ENCODE peak calls at places on chromosomes 5 and 9, in four cellular contexts. S, C, T and P are unnamed samples. For H3K4me1, the result is how much of the 10 kb centered on the place peaks cover.

GRCh38 chr5:101364469-101364868 is 461.4 kb upstream of the ST8SIA4 start:
- DNase-seq in S (no peak), C (no peak), T (no peak), P (no peak)

GRCh38 chr9:117247271-117247670 is 167.6 kb downstream of the ASTN2 start:
- DNase-seq in S (peak), C (no peak), T (no peak), P (no peak)

GRCh38 chr9:107639426-107639825 is 149.9 kb upstream of the KLF4 start:
- DNase-seq in S (no peak), C (no peak), T (no peak), P (no peak)

GRCh38 chr9:129954868-129955550 is 88.0 kb downstream of the FNBP1 start:
- DNase-seq in S (peak), C (no peak), T (peak), P (no peak)

GRCh38 chr9:6895754-6896153 is 138.0 kb downstream of the KDM4C start:
- DNase-seq in S (no peak), C (no peak), T (no peak), P (no peak)

GRCh38 chr5:7991125-7991821 is 122.3 kb downstream of the MTRR start:
- DNase-seq in S (no peak), C (no peak), T (no peak), P (no peak)

GRCh38 chr5:148799737-148800527 is 26.5 kb upstream of the ADRB2 start:
- DNase-seq in S (no peak), C (no peak), T (no peak), P (no peak)

GRCh38 chr9:87672586-87672985 is 53.3 kb upstream of the CTSL start:
- DNase-seq in S (no peak), C (no peak), T (no peak), P (no peak)

GRCh38 chr5:145946112-145946861 is 9.9 kb downstream of the SH3RF2 start:
- DNase-seq in S (no peak), C (no peak), T (no peak), P (no peak)

GRCh38 chr5:142798099-142798768 is 28.1 kb downstream of the ARHGAP26 start:
- DNase-seq in S (no peak), C (peak), T (peak), P (no peak)

GRCh38 chr5:84378420-84378819 is 6.3 kb downstream of the EDIL3 start:
- DNase-seq in S (no peak), C (no peak), T (no peak), P (no peak)

GRCh38 chr9:119365291-119366027 is 3.8 kb downstream of the BRINP1 start:
- DNase-seq in S (peak), C (no peak), T (no peak), P (no peak)

GRCh38 chr5:40383719-40384651 is 295.7 kb upstream of the PTGER4 start:
- DNase-seq in S (no peak), C (no peak), T (no peak), P (no peak)

GRCh38 chr5:32460702-32461101 is 16.2 kb upstream of the ZFR start:
- DNase-seq in S (no peak), C (no peak), T (no peak), P (no peak)

GRCh38 chr5:68232272-68232671 is 16.7 kb downstream of the PIK3R1 start:
- DNase-seq in S (no peak), C (no peak), T (no peak), P (no peak)

GRCh38 chr9:33661186-33661585 is 134.2 kb upstream of the PRSS3 start:
- DNase-seq in S (no peak), C (no peak), T (no peak), P (no peak)

GRCh38 chr9:135087489-135087791 is at the start of gene OLFM1:
- DNase-seq in S (no peak), C (peak), T (peak), P (peak)

GRCh38 chr5:10250804-10251276 is 760 bp downstream of the CCT5 start:
- DNase-seq in S (peak), C (no peak), T (no peak), P (no peak)

GRCh38 chr5:132679166-132679565 is 5.4 kb downstream of the IL4 start:
- DNase-seq in S (no peak), C (no peak), T (no peak), P (no peak)

GRCh38 chr9:90343360-90343759 is 299.3 kb downstream of the DIRAS2 start:
- DNase-seq in S (no peak), C (no peak), T (no peak), P (no peak)

GRCh38 chr5:150487199-150488061 is 20.5 kb upstream of the NDST1 start:
- DNase-seq in S (peak), C (no peak), T (peak), P (no peak)

GRCh38 chr5:175680020-175680419 is 22.1 kb downstream of the HRH2 start:
- DNase-seq in S (no peak), C (peak), T (no peak), P (no peak)

GRCh38 chr9:130847306-130848217 is 12.5 kb downstream of the ABL1 start:
- DNase-seq in S (no peak), C (peak), T (peak), P (no peak)

GRCh38 chr9:35658144-35658893 is at the start of gene CCDC107:
- DNase-seq in S (peak), C (peak), T (peak), P (peak)

GRCh38 chr9:110252509-110253139 is 3.7 kb downstream of the TXN start:
- DNase-seq in S (no peak), C (no peak), T (no peak), P (no peak)

GRCh38 chr5:172452398-172453205 is 1.7 kb downstream of the SH3PXD2B start:
- DNase-seq in S (no peak), C (peak), T (peak), P (no peak)

GRCh38 chr9:95574176-95574575 is 57.4 kb upstream of the PTCH1 start:
- DNase-seq in S (peak), C (no peak), T (no peak), P (no peak)

GRCh38 chr5:54757541-54757940 is 227.9 kb downstream of the ESM1 start:
- DNase-seq in S (no peak), C (no peak), T (no peak), P (no peak)

GRCh38 chr9:127921592-127922120 is 4.8 kb upstream of the ST6GALNAC4 start:
- DNase-seq in S (peak), C (peak), T (peak), P (peak)

GRCh38 chr9:71001780-71002386 is 119.5 kb downstream of the TRPM3 start:
- DNase-seq in S (peak), C (no peak), T (peak), P (no peak)

GRCh38 chr5:85590764-85591163 is 1027.0 kb upstream of the COX7C start:
- DNase-seq in S (no peak), C (no peak), T (no peak), P (no peak)

GRCh38 chr9:73565026-73565425 is 413.4 kb downstream of the ANXA1 start:
- DNase-seq in S (no peak), C (no peak), T (no peak), P (no peak)

GRCh38 chr5:63055421-63055820 is 476.8 kb downstream of the LRRC70 start:
- DNase-seq in S (no peak), C (no peak), T (no peak), P (no peak)

GRCh38 chr9:128405077-128405779 is 15.4 kb upstream of the CERCAM start:
- DNase-seq in S (no peak), C (no peak), T (no peak), P (no peak)

GRCh38 chr5:84213861-84214260 is 170.8 kb downstream of the EDIL3 start:
- DNase-seq in S (no peak), C (no peak), T (no peak), P (no peak)

GRCh38 chr9:117046666-117047327 is 359.7 kb downstream of the TRIM32 start:
- DNase-seq in S (no peak), C (no peak), T (no peak), P (no peak)

GRCh38 chr5:179623906-179624741 is 653 bp upstream of the HNRNPH1 start:
- DNase-seq in S (peak), C (peak), T (peak), P (no peak)

GRCh38 chr5:119273391-119273839 is 82.4 kb upstream of the TNFAIP8 start:
- DNase-seq in S (peak), C (no peak), T (peak), P (peak)

GRCh38 chr5:178732281-178732680 is 1.8 kb upstream of the ZNF354A start:
- DNase-seq in S (no peak), C (no peak), T (no peak), P (no peak)

DNA sequence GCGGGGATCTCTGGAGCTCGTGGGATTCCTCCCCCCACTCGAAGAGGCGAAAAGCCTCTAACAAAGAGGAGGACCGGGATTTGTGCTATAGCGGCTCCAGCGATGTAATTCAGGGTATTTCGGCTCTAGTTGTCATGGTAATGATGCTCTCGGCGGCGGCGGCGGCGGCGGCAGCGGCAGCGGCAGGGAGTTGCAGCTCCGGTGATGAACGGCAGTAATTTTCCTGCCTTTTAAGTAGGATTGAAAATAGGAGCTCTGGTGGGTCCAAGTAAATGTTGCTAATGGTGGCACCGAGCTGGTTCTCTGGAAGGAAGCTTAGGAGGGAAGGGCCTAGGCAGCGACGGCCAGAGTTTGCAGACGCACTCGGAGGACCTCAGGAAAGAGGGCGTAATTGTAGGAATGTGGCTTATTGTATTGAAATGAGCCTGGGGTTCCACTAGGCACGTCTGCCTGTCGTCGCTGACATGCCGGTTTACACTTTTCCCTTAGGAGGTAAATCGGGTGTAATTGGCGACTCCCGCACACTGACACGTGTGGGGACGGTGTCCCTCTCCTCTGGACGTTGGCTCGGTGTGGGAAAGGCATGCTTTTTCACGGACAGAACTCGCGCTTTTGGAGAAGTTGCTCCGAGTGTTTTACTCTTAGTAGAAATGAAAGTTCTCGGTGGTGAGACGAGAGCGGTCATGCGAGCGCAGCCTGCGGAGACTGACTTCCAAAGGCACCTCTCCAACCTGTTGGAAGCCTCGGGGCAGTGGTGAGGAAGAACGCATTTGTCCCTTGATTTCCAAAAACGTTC is 1.1 kb downstream of the NR4A3 start:
- DNase-seq in S (peak), C (peak), T (peak), P (peak)
- H3K4me1 ChIP-seq in S (under half), C (under half), T (half or more), P (under half)

GRCh38 chr9:126515873-126516505 is 97.7 kb upstream of the LMX1B start:
- DNase-seq in S (no peak), C (peak), T (no peak), P (no peak)

GRCh38 chr9:126517751-126518261 is 95.9 kb upstream of the LMX1B start:
- DNase-seq in S (no peak), C (no peak), T (no peak), P (no peak)

GRCh38 chr9:126518763-126519162 is 95.0 kb upstream of the LMX1B start:
- DNase-seq in S (no peak), C (no peak), T (no peak), P (no peak)

GRCh38 chr9:126516561-126516935 is 97.2 kb upstream of the LMX1B start:
- DNase-seq in S (no peak), C (no peak), T (no peak), P (no peak)

GRCh38 chr9:126516936-126517750 is 96.6 kb upstream of the LMX1B start:
- DNase-seq in S (peak), C (no peak), T (peak), P (peak)
- H3K4me3 ChIP-seq in S (peak), C (peak), T (peak), P (peak)

GRCh38 chr9:126914458-126915280 is at the start of gene RALGPS1:
- DNase-seq in S (peak), C (peak), T (peak), P (peak)

GRCh38 chr9:126919193-126919592 is 4.6 kb downstream of the RALGPS1 start:
- DNase-seq in S (no peak), C (no peak), T (no peak), P (no peak)

GRCh38 chr9:126915846-126916543 is 1.4 kb downstream of the RALGPS1 start:
- DNase-seq in S (no peak), C (no peak), T (no peak), P (no peak)

GRCh38 chr9:126915281-126915816 is 767 bp downstream of the RALGPS1 start:
- DNase-seq in S (peak), C (peak), T (peak), P (peak)

DNA sequence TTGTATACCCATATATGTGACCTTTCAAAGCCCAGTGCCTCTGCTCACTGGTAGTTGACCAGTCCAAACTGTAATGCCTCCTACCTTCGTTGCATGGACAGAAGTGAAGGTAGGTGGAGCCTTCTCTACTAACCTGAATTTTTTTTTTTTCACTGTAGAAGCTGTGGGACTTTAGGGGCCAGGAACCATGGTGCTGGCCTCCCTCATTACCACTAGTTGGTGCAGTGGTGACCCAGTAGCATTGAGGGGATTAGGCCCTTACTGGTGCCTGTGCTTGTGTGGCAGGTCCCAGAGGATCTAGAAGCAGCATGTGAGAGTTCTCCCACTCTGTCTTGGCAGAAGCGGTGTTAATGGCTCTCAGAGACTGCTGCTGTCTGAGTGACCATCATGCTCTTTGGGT is 2.3 kb downstream of the RALGPS1 start:
- DNase-seq in S (peak), C (no peak), T (no peak), P (no peak)
- TF ChIP-seq CTCF in S (peak), C (no peak), T (no peak), P (no peak)

GRCh38 chr9:136618578-136619547 is 43.9 kb upstream of the EGFL7 start:
- DNase-seq in S (peak), C (no peak), T (peak), P (peak)
- H3K4me1 ChIP-seq in S (under half), C (under half), T (half or more), P (under half)

GRCh38 chr9:113426701-113427100 is 16.2 kb downstream of the C9orf43 start:
- DNase-seq in S (no peak), C (no peak), T (no peak), P (no peak)
- H3K4me3 ChIP-seq in S (no peak), C (no peak), T (no peak), P (no peak)

GRCh38 chr5:73438897-73439470 is 9.6 kb downstream of the FOXD1 start:
- DNase-seq in S (no peak), C (no peak), T (no peak), P (no peak)
- TF ChIP-seq CTCF in S (no peak), C (no peak), T (no peak), P (no peak)

DNA sequence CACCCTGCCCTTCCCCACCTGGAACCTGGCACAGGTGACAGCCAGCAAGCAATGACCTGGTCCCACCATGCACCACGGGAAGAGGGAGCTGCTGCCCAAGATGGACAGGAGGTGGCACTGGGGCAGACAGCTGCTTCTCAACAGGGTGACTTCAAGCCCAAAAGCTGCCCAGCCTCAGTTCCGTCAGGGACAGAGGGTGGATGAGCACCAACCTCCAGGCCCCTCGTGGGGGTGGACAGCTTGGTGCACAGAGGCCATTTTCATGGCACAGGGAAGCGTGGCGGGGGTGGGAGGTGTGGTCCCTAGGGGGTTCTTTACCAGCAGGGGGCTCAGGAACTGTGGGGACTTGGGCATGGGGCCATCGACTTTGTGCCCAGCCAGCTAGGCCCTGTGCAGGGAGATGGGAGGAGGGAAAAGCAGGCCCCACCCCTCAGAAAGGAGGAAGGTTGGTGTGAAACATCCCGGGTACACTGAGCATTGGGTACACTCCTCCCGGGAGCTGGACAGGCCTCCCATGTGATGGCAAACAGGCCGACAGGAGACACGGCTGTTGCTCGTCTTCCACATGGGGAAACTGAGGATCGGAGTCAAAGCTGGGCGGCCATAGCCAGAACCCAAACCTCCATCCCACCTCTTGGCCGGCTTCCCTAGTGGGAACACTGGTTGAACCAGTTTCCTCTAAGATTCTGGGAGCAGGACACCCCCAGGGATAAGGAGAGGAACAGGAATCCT is 1.9 kb downstream of the CEL start:
- DNase-seq in S (no peak), C (no peak), T (no peak), P (no peak)
- H3K4me1 ChIP-seq in S (under half), C (under half), T (under half), P (under half)